ENCODE peak calls at places on chromosomes 7 and 10, in seven cellular contexts. X is nephron progenitor cell, K is GM19239, N is T-helper 2 cell, H is Ammon's horn, M is hepatocyte, S is germinal center. Z is an unnamed sample.

GRCh38 chr7:1738511-1738910 is 68.4 kb downstream of the ELFN1 start:
- DNase-seq in H (no peak), S (no peak), N (no peak), X (no peak), K (no peak), M (no peak), Z (no peak)

GRCh38 chr7:27419581-27420177 is 177.1 kb downstream of the EVX1 start:
- DNase-seq in N (no peak), X (no peak), M (no peak), S (no peak), H (no peak), K (no peak), Z (no peak)

GRCh38 chr7:46791180-46791579 is 790.7 kb downstream of the TNS3 start:
- DNase-seq in K (no peak), X (no peak), M (no peak), H (no peak), S (no peak), N (no peak), Z (no peak)

GRCh38 chr10:80583681-80584080 is 46.0 kb downstream of the SH2D4B start:
- DNase-seq in N (no peak), H (no peak), M (no peak), X (no peak), S (no peak), K (no peak), Z (no peak)

GRCh38 chr10:114100848-114101741 is 57.4 kb downstream of the ADRB1 start:
- DNase-seq in K (no peak), X (peak), N (no peak), S (no peak), M (peak), H (no peak), Z (no peak)

GRCh38 chr10:65394898-65395297 is 1530.9 kb upstream of the LRRTM3 start:
- DNase-seq in X (no peak), K (no peak), M (no peak), N (no peak), H (peak), S (no peak), Z (no peak)

GRCh38 chr7:82975811-82976468 is 186.7 kb downstream of the PCLO start:
- DNase-seq in K (no peak), M (no peak), N (no peak), X (no peak), H (no peak), S (no peak), Z (no peak)

GRCh38 chr7:51138121-51139085 is 178.2 kb downstream of the COBL start:
- DNase-seq in K (no peak), H (no peak), M (no peak), X (no peak), S (no peak), N (no peak), Z (no peak)

GRCh38 chr7:7595451-7595850 is 28.8 kb downstream of the MIOS start:
- DNase-seq in S (peak), K (no peak), X (no peak), N (no peak), H (no peak), M (peak), Z (peak)

GRCh38 chr7:75638607-75639070 is 100.1 kb downstream of the HIP1 start:
- DNase-seq in K (no peak), S (no peak), H (peak), M (peak), X (peak), N (no peak), Z (no peak)

GRCh38 chr10:101995451-101996063 is 60.4 kb downstream of the ARMH3 start:
- DNase-seq in H (no peak), N (no peak), K (no peak), X (no peak), S (no peak), M (no peak), Z (no peak)

GRCh38 chr7:141202540-141202939 is 128.7 kb downstream of the TMEM178B start:
- DNase-seq in X (no peak), K (no peak), M (no peak), N (no peak), S (no peak), H (no peak), Z (no peak)

GRCh38 chr10:29811751-29812427 is 177.1 kb upstream of the SVIL start:
- DNase-seq in S (no peak), H (peak), X (no peak), M (peak), N (no peak), K (no peak), Z (peak)

GRCh38 chr10:36647540-36647939 is 477.9 kb upstream of the ANKRD30A start:
- DNase-seq in H (no peak), K (no peak), M (no peak), N (no peak), X (no peak), S (no peak), Z (no peak)

GRCh38 chr7:26153823-26154783 is 2.1 kb downstream of the NFE2L3 start:
- DNase-seq in M (no peak), H (no peak), K (no peak), X (no peak), S (no peak), N (no peak), Z (no peak)

GRCh38 chr10:94225589-94225988 is 137.2 kb downstream of the NOC3L start:
- DNase-seq in K (no peak), N (no peak), S (no peak), M (no peak), X (no peak), H (no peak), Z (no peak)

GRCh38 chr7:90119178-90119971 is 34.9 kb upstream of the STEAP1 start:
- DNase-seq in M (peak), S (no peak), N (no peak), H (peak), K (no peak), X (peak), Z (peak)

GRCh38 chr7:116403265-116403664 is 96.3 kb upstream of the CAV2 start:
- DNase-seq in S (no peak), X (no peak), M (no peak), K (no peak), N (no peak), H (no peak), Z (no peak)

GRCh38 chr10:79188154-79188763 is 119.5 kb downstream of the ZMIZ1 start:
- DNase-seq in N (no peak), M (peak), H (no peak), X (peak), K (no peak), S (no peak), Z (no peak)